ENCODE peak calls at places on chromosomes 3 and 15, in nine cellular contexts. Y is NT2/D1; O is GOT3; V is DMS 273 treated with DMSO at 0.1 percent for 48 hours; S is NCI-H446; E is heart left ventricle; H is LoVo; R is neural progenitor cell; F is stimulated activated effector memory CD8-positive, alpha-beta T cell treated with anti-CD3 and anti-CD28 coated beads, Interleukin-12 subunit alpha, Interleukin-12 subunit beta, amount 100 ng/mL, for 72 hours. T is an unnamed sample.

GRCh38 chr3:66603161-66603611 is 102.4 kb upstream of the LRIG1 start:
- DNase-seq in H (no peak), E (no peak), Y (no peak), R (no peak), F (no peak), V (no peak), S (no peak), O (no peak), T (no peak)

GRCh38 chr15:85707519-85708338 is 87.0 kb downstream of the KLHL25 start:
- DNase-seq in V (peak; percentile 17), F (no peak), E (peak; percentile 35), O (no peak), R (no peak), Y (no peak), H (no peak), S (no peak), T (no peak)

GRCh38 chr3:165725296-165725695 is 111.9 kb downstream of the BCHE start:
- DNase-seq in O (no peak), R (no peak), Y (no peak), E (no peak), S (no peak), F (no peak), V (no peak), H (no peak), T (no peak)

GRCh38 chr3:103367481-103367880 is 932.7 kb downstream of the ZPLD1 start:
- DNase-seq in R (no peak), H (no peak), F (no peak), E (no peak), Y (no peak), V (no peak), O (no peak), S (no peak), T (no peak)

GRCh38 chr15:78149805-78150751 is 916 bp downstream of the IDH3A start:
- DNase-seq in E (no peak), V (no peak), H (peak; percentile 44), R (peak; percentile 54), O (no peak), Y (no peak), S (no peak), F (no peak), T (no peak)

GRCh38 chr15:53586815-53587214 is 172.6 kb downstream of the WDR72 start:
- DNase-seq in R (peak; percentile 82), S (peak; percentile 75), H (no peak), Y (peak; percentile 58), E (no peak), V (no peak), F (peak; percentile 48), O (no peak), T (no peak)

GRCh38 chr3:57062119-57062631 is 1.7 kb downstream of the SPATA12 start:
- DNase-seq in H (no peak), F (no peak), E (peak; percentile 16), O (no peak), Y (no peak), R (peak; percentile 22), V (no peak), S (peak; percentile 6), T (peak; percentile 45)

GRCh38 chr3:171190668-171191067 is 164.1 kb upstream of the SLC2A2 start:
- DNase-seq in O (no peak), E (no peak), V (no peak), F (no peak), S (no peak), R (no peak), Y (no peak), H (no peak), T (no peak)

GRCh38 chr3:185645596-185646381 is 59.7 kb downstream of the SENP2 start:
- DNase-seq in S (no peak), H (no peak), F (no peak), V (no peak), Y (no peak), R (peak; percentile 48), E (no peak), O (no peak), T (no peak)

GRCh38 chr3:188904670-188905069 is 267.1 kb upstream of the TPRG1 start:
- DNase-seq in R (no peak), Y (no peak), H (no peak), V (no peak), E (no peak), S (no peak), F (no peak), O (no peak), T (no peak)

GRCh38 chr3:48656841-48657281 is 5.8 kb downstream of the CELSR3 start:
- DNase-seq in R (no peak), V (no peak), F (no peak), Y (no peak), E (no peak), O (no peak), S (no peak), H (no peak), T (no peak)

GRCh38 chr15:88572030-88572333 is 25.5 kb upstream of the DET1 start:
- DNase-seq in H (no peak), O (no peak), V (no peak), E (no peak), R (no peak), S (no peak), Y (no peak), F (no peak), T (no peak)

GRCh38 chr3:40404591-40405198 is 17.7 kb downstream of the ENTPD3 start:
- DNase-seq in E (no peak), H (no peak), O (no peak), F (no peak), Y (no peak), V (no peak), S (no peak), R (no peak), T (no peak)

GRCh38 chr15:93040288-93041158 is 48.5 kb downstream of the RGMA start:
- DNase-seq in S (no peak), V (no peak), O (no peak), F (no peak), R (no peak), Y (no peak), E (no peak), H (no peak), T (peak; percentile 29)

GRCh38 chr3:187044206-187044605 is 95.1 kb downstream of the RPL39L start:
- DNase-seq in E (no peak), F (no peak), R (no peak), Y (no peak), H (no peak), O (no peak), S (no peak), V (no peak), T (no peak)

GRCh38 chr15:101617390-101617965 is 34.7 kb downstream of the TM2D3 start:
- DNase-seq in Y (no peak), F (peak; percentile 33), E (no peak), S (no peak), V (no peak), O (no peak), R (no peak), H (no peak), T (peak; percentile 63)

GRCh38 chr15:89640245-89640644 is 15.0 kb downstream of the KIF7 start:
- DNase-seq in H (no peak), E (no peak), O (no peak), F (no peak), V (no peak), S (no peak), R (no peak), Y (no peak), T (no peak)

T was measured in Right ventricle myocardium superior.